ENCODE peak calls at places on chromosome 13, in seven cellular contexts. N is left ventricle myocardium inferior, R is GM12878, B is brain microvascular endothelial cell, L is gastrocnemius medialis, V is astrocyte, D is WERI-Rb-1. E is an unnamed sample.
A peak's percentile ranks its signal among the peaks of the same experiment; 100 is the strongest.

GRCh38 chr13:23673354-23673753 is 103.1 kb downstream of the TNFRSF19 start:
- DNase-seq in N (no peak), R (no peak), B (peak; percentile 93), L (peak; percentile 39), V (peak; percentile 99), D (no peak), E (peak; percentile 95)

GRCh38 chr13:84445776-84446175 is 563.5 kb upstream of the SLITRK1 start:
- DNase-seq in N (no peak), R (no peak), B (peak; percentile 65), L (no peak), V (peak; percentile 89), D (no peak), E (peak; percentile 29)

GRCh38 chr13:46114599-46114998 is 9.8 kb upstream of the CPB2 start:
- DNase-seq in N (no peak), R (no peak), B (no peak), L (no peak), V (no peak), D (no peak), E (no peak)

GRCh38 chr13:110478405-110479214 is 82.9 kb downstream of the RAB20 start:
- DNase-seq in N (no peak), R (no peak), B (no peak), L (no peak), V (no peak), D (no peak), E (no peak)

GRCh38 chr13:46373623-46374022 is 13.4 kb downstream of the RUBCNL start:
- DNase-seq in N (no peak), R (no peak), B (no peak), L (no peak), V (no peak), D (no peak), E (no peak)

GRCh38 chr13:75635101-75635620 is 969 bp upstream of the LMO7 start:
- DNase-seq in N (no peak), R (no peak), B (no peak), L (no peak), V (no peak), D (no peak), E (no peak)

GRCh38 chr13:43874512-43875092 is 4.9 kb downstream of the CCDC122 start:
- DNase-seq in N (no peak), R (no peak), B (no peak), L (no peak), V (no peak), D (no peak), E (no peak)

GRCh38 chr13:111337741-111338140 is 17.3 kb downstream of the TEX29 start:
- DNase-seq in N (no peak), R (no peak), B (no peak), L (no peak), V (peak; percentile 4), D (no peak), E (no peak)

GRCh38 chr13:109764474-109765292 is 21.7 kb downstream of the IRS2 start:
- DNase-seq in N (no peak), R (no peak), B (no peak), L (peak; percentile 71), V (peak; percentile 24), D (peak; percentile 75), E (no peak)

GRCh38 chr13:35475960-35476943 is at the start of gene MAB21L1:
- DNase-seq in N (no peak), R (no peak), B (peak; percentile 29), L (peak; percentile 81), V (peak; percentile 48), D (peak; percentile 95), E (no peak)

GRCh38 chr13:78420814-78421213 is 182.5 kb downstream of the POU4F1 start:
- DNase-seq in N (peak; percentile 34), R (peak; percentile 37), B (no peak), L (no peak), V (no peak), D (no peak), E (no peak)

DNA sequence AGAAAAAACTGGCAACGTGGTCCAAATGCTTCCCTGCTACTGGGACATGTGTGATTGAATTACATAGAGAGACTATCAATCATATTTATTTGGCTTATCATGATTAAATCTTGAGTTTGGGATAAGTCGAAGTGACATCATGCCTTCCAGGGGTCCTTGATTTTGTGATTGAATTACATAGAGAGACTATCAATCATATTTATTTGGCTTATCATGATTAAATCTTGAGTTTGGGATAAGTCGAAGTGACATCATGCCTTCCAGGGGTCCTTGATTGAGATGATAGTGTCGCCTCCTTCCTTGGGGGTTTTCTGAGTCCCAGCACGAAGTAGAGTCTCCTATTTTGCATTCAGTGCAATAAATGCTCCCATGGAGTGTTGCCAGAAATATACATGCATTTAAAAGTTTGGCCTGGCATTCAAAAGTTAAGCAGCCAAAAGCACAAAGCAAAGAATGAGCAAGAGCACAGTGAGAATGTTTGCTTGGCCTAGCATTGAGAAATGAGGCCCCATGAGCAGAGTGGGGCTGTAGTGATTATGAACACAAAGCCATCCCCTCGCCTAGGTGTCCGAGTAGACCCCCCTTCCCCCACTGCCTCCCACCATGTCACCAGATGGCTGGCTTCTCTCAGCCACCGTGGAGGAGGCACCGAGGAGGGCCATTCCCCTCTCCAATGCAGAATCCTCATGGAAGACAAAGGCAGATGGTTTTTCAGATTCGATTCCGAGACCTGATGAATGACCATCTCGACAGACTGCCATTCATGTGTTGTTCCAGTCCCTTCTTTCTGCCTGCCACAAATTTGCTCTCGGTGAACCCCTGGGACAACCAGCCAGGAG is 58.7 kb upstream of the UBL3 start:
- DNase-seq in N (no peak), R (no peak), B (no peak), L (no peak), V (no peak), D (peak; percentile 7), E (no peak)
- H3K4me3 ChIP-seq in N (no peak overlapping the region), R (no peak overlapping the region), B (no peak overlapping the region), L (no peak overlapping the region), V (no peak overlapping the region), D (no peak overlapping the region), E (no peak overlapping the region)

GRCh38 chr13:31365630-31366029 is 165.9 kb downstream of the B3GLCT start:
- DNase-seq in N (no peak), R (no peak), B (no peak), L (no peak), V (no peak), D (no peak), E (no peak)
- H3K27ac ChIP-seq in N (no peak overlapping the region), R (no peak overlapping the region), B (no peak overlapping the region), L (no peak overlapping the region), V (no peak overlapping the region), D (no peak overlapping the region), E (no peak overlapping the region)

GRCh38 chr13:79781829-79782540 is 301.0 kb downstream of the NDFIP2 start:
- DNase-seq in N (no peak), R (no peak), B (no peak), L (no peak), V (peak; percentile 65), D (no peak), E (no peak)
- TF ChIP-seq CTCF in N (no peak), R (no peak), B (no peak), L (no peak), V (no peak), D (no peak), E (no peak)

DNA sequence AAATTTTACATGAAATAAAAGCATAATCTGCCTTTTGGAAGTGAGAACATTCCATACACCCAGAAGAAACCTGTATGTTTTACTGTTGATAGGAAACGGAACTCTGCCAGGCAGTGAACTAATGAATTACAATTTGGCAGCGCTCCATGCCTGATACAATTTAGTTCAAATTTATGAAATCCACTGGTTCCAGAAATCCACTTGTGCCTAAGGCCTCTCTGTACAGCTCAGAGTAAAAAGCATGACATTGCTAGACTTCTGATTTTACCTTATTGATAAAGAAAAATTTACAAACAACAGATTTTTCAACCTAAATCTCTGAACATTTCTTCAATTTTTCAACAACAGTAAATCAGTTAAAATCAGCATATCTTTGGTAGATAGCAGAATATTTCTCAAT is 78.0 kb downstream of the PCDH9 start:
- DNase-seq in N (no peak), R (no peak), B (no peak), L (no peak), V (no peak), D (no peak), E (no peak)
- H3K4me3 ChIP-seq in N (no peak overlapping the region), R (no peak overlapping the region), B (no peak overlapping the region), L (no peak overlapping the region), V (no peak overlapping the region), D (no peak overlapping the region), E (no peak overlapping the region)

GRCh38 chr13:97211986-97212385 is 10.1 kb upstream of the MBNL2 start:
- DNase-seq in N (no peak), R (no peak), B (no peak), L (no peak), V (no peak), D (no peak), E (no peak)
- H3K27ac ChIP-seq in N (no peak overlapping the region), R (no peak overlapping the region), B (no peak overlapping the region), L (no peak overlapping the region), V (no peak overlapping the region), D (no peak overlapping the region), E (no peak overlapping the region)

GRCh38 chr13:30581582-30581981 is 36.1 kb upstream of the USPL1 start:
- DNase-seq in N (no peak), R (no peak), B (no peak), L (no peak), V (no peak), D (no peak), E (no peak)
- TF ChIP-seq CTCF in N (no peak), R (peak; percentile 62), B (peak; percentile 57), L (no peak), V (peak; percentile 18), D (peak; percentile 6), E (peak; percentile 29)

GRCh38 chr13:28494861-28495585 is at the start of gene FLT1:
- DNase-seq in N (peak; percentile 77), R (no peak), B (no peak), L (peak; percentile 31), V (no peak), D (peak; percentile 71), E (no peak)

GRCh38 chr13:28499579-28499978 is 4.7 kb upstream of the FLT1 start:
- DNase-seq in N (no peak), R (no peak), B (no peak), L (no peak), V (no peak), D (no peak), E (no peak)

GRCh38 chr13:28495586-28496564 is 947 bp upstream of the FLT1 start:
- DNase-seq in N (no peak), R (no peak), B (no peak), L (no peak), V (no peak), D (no peak), E (no peak)

GRCh38 chr13:28498481-28499115 is 3.7 kb upstream of the FLT1 start:
- DNase-seq in N (no peak), R (no peak), B (no peak), L (no peak), V (no peak), D (no peak), E (no peak)

GRCh38 chr13:28497143-28497876 is 2.4 kb upstream of the FLT1 start:
- DNase-seq in N (no peak), R (no peak), B (no peak), L (no peak), V (no peak), D (no peak), E (no peak)
- H3K4me3 ChIP-seq in N (no peak overlapping the region), R (no peak overlapping the region), B (no peak overlapping the region), L (no peak overlapping the region), V (no peak overlapping the region), D (no peak overlapping the region), E (no peak overlapping the region)